ENCODE peak calls at places on chromosome 2, in eight cellular contexts. R, J, C, W, P, E, X and U are unnamed samples.

GRCh38 chr2:128473175-128474013 is 154.7 kb upstream of the HS6ST1 start:
- DNase-seq in P (no peak), R (no peak), J (peak), C (no peak), W (no peak), X (no peak), E (peak), U (no peak)

GRCh38 chr2:223537669-223538601 is 64.2 kb downstream of the SCG2 start:
- DNase-seq in W (no peak), J (peak), C (peak), R (no peak), E (no peak), X (peak), P (no peak), U (peak)

GRCh38 chr2:237324446-237325236 is 89.3 kb downstream of the COL6A3 start:
- DNase-seq in R (no peak), X (peak), W (peak), C (no peak), J (no peak), P (peak), E (no peak), U (peak)

GRCh38 chr2:219090900-219091299 is 30.2 kb upstream of the IHH start:
- DNase-seq in X (no peak), W (no peak), R (no peak), C (no peak), P (no peak), J (no peak), E (no peak), U (no peak)

GRCh38 chr2:119148082-119148715 is 10.4 kb downstream of the C1QL2 start:
- DNase-seq in P (no peak), X (no peak), J (no peak), W (no peak), R (no peak), E (no peak), C (no peak), U (no peak)

GRCh38 chr2:168454737-168455691 is 1.1 kb upstream of the CERS6 start:
- DNase-seq in J (no peak), E (no peak), P (no peak), R (no peak), X (no peak), W (no peak), C (peak), U (peak)

GRCh38 chr2:148721991-148722777 is 77.6 kb downstream of the EPC2 start:
- DNase-seq in P (no peak), J (no peak), C (no peak), X (no peak), R (no peak), W (no peak), E (no peak), U (no peak)

GRCh38 chr2:70104231-70105111 is 17.2 kb downstream of the PCBP1 start:
- DNase-seq in P (no peak), W (peak), E (peak), J (peak), R (peak), X (no peak), C (peak), U (no peak)

GRCh38 chr2:43511199-43511598 is 84.6 kb downstream of the THADA start:
- DNase-seq in W (no peak), R (no peak), J (no peak), X (no peak), C (no peak), E (peak), P (no peak), U (no peak)